ENCODE peak calls at places on chromosomes 11 and 22, in eight cellular contexts. P is WTC11; A is right lobe of liver; G is pancreas; H is AG04450; F is activated CD4-positive, CD25-positive, alpha-beta regulatory T cell; T is renal cortical epithelial cell; U is AG10803. X is an unnamed sample.

GRCh38 chr22:25702046-25702445 is 39.9 kb upstream of the MYO18B start:
- DNase-seq in T (peak; percentile 53), U (peak; percentile 24), F (no peak), P (no peak), G (no peak), A (no peak), H (no peak), X (no peak)

GRCh38 chr22:49163960-49164690 is 663.5 kb downstream of the BRD1 start:
- DNase-seq in U (no peak), A (peak; percentile 37), H (no peak), P (no peak), T (no peak), F (no peak), G (peak; percentile 33), X (no peak)

GRCh38 chr11:131423715-131424114 is 53.3 kb downstream of the NTM start:
- DNase-seq in T (peak; percentile 49), H (no peak), P (no peak), A (no peak), F (no peak), U (peak; percentile 8), G (no peak), X (no peak)

GRCh38 chr11:64025205-64025604 is 10.5 kb upstream of the FLRT1 start:
- DNase-seq in U (no peak), H (no peak), T (no peak), A (no peak), P (peak; percentile 69), G (no peak), F (no peak), X (no peak)

GRCh38 chr11:65506316-65506769 is 7.5 kb downstream of the MALAT1 start:
- DNase-seq in G (no peak), T (no peak), F (no peak), P (no peak), H (no peak), A (peak; percentile 53), U (no peak), X (no peak)

GRCh38 chr22:39467390-39467901 is 10.6 kb downstream of the MGAT3 start:
- DNase-seq in P (no peak), A (no peak), G (no peak), H (no peak), F (no peak), T (no peak), U (no peak), X (no peak)

GRCh38 chr22:49527611-49528419 is 299.9 kb downstream of the BRD1 start:
- DNase-seq in G (no peak), H (no peak), P (no peak), U (no peak), A (no peak), F (no peak), T (no peak), X (no peak)

GRCh38 chr11:104442320-104442719 is 278.4 kb upstream of the PDGFD start:
- DNase-seq in P (no peak), A (no peak), T (peak; percentile 48), U (no peak), G (no peak), F (no peak), H (no peak), X (no peak)